ENCODE peak calls at places on chromosomes 6 and 20, in five cellular contexts. Z, D, P, Y and F are unnamed samples.

GRCh38 chr6:5143625-5144311 is 58.6 kb downstream of the PPP1R3G start:
- DNase-seq in Y (peak), Z (peak), P (peak), D (peak), F (peak)

GRCh38 chr20:32436968-32437367 is 78.8 kb downstream of the ASXL1 start:
- DNase-seq in P (no peak), Z (no peak), Y (no peak), D (no peak), F (no peak)

GRCh38 chr20:35030136-35030535 is 62.5 kb downstream of the TRPC4AP start:
- DNase-seq in Y (no peak), D (no peak), P (no peak), Z (no peak), F (no peak)

GRCh38 chr20:1280421-1281102 is 14.5 kb downstream of the SNPH start:
- DNase-seq in Y (no peak), D (no peak), P (no peak), Z (no peak), F (no peak)

GRCh38 chr6:168313371-168314028 is 6.1 kb downstream of the DACT2 start:
- DNase-seq in P (no peak), D (no peak), Z (no peak), Y (no peak), F (no peak)

GRCh38 chr6:139961190-139961589 is 586.7 kb upstream of the CITED2 start:
- DNase-seq in Y (no peak), Z (no peak), D (no peak), P (no peak), F (no peak)

GRCh38 chr6:165231581-165232276 is 77.7 kb downstream of the C6orf118 start:
- DNase-seq in D (no peak), P (no peak), Y (peak), Z (peak), F (no peak)

GRCh38 chr20:32470025-32470861 is 112.1 kb downstream of the ASXL1 start:
- DNase-seq in D (no peak), Y (peak), P (peak), Z (no peak), F (no peak)

GRCh38 chr6:13980534-13980933 is 55.8 kb downstream of the RNF182 start:
- DNase-seq in D (no peak), Y (no peak), P (no peak), Z (no peak), F (no peak)

GRCh38 chr6:154864086-154864430 is 130.8 kb downstream of the SCAF8 start:
- DNase-seq in P (no peak), D (no peak), Z (no peak), Y (no peak), F (no peak)

GRCh38 chr6:93407186-93407585 is 12.2 kb downstream of the EPHA7 start:
- DNase-seq in D (no peak), Y (no peak), P (no peak), Z (no peak), F (no peak)

GRCh38 chr6:133254552-133255228 is 13.5 kb downstream of the EYA4 start:
- DNase-seq in Z (no peak), Y (no peak), P (no peak), D (no peak), F (no peak)

GRCh38 chr6:52994031-52994788 is 874 bp downstream of the GSTA4 start:
- DNase-seq in Z (no peak), P (peak), D (no peak), Y (peak), F (no peak)

GRCh38 chr6:39882567-39882953 is 51.7 kb downstream of the MOCS1 start:
- DNase-seq in Y (peak), D (no peak), P (peak), Z (peak), F (no peak)

GRCh38 chr6:168035098-168035660 is 37.7 kb downstream of the KIF25 start:
- DNase-seq in P (peak), Y (peak), Z (peak), D (no peak), F (peak)

GRCh38 chr6:125598422-125598821 is 151.0 kb upstream of the HEY2 start:
- DNase-seq in Y (peak), D (no peak), P (peak), Z (no peak), F (no peak)

GRCh38 chr6:167793421-167793820 is 33.3 kb upstream of the AFDN start:
- DNase-seq in Y (no peak), D (no peak), P (no peak), Z (no peak), F (no peak)

GRCh38 chr6:56959938-56960337 is 5.0 kb downstream of the BEND6 start:
- DNase-seq in D (no peak), Z (no peak), P (no peak), Y (no peak), F (no peak)